ENCODE peak calls at places on chromosomes 11 and 22, in five cellular contexts. C is HepG2, B is SK-N-SH, J is HCT116, G is K562. Q is an unnamed sample.

GRCh38 chr11:66421492-66422205 is 814 bp downstream of the NPAS4 start:
- DNase-seq in C (peak), B (peak), J (peak), G (peak), Q (peak)

GRCh38 chr11:75549370-75549958 is 12.6 kb upstream of the SERPINH1 start:
- DNase-seq in C (no peak), B (no peak), J (no peak), G (no peak), Q (no peak)

GRCh38 chr22:23067023-23067650 is 3.2 kb upstream of the GNAZ start:
- DNase-seq in C (no peak), B (no peak), J (no peak), G (no peak), Q (no peak)

GRCh38 chr11:128039140-128040021 is 548.0 kb downstream of the ETS1 start:
- DNase-seq in C (no peak), B (no peak), J (no peak), G (no peak), Q (no peak)

GRCh38 chr22:38258895-38259294 is 13.9 kb downstream of the TMEM184B start:
- DNase-seq in C (no peak), B (no peak), J (no peak), G (no peak), Q (no peak)

GRCh38 chr11:76239483-76240142 is 33.3 kb upstream of the WNT11 start:
- DNase-seq in C (peak), B (no peak), J (no peak), G (no peak), Q (no peak)

GRCh38 chr11:75524576-75525432 is 937 bp downstream of the GDPD5 start:
- DNase-seq in C (no peak), B (peak), J (no peak), G (peak), Q (no peak)

GRCh38 chr11:77375114-77375513 is 73.6 kb upstream of the GDPD4 start:
- DNase-seq in C (no peak), B (no peak), J (no peak), G (no peak), Q (no peak)

GRCh38 chr11:87926250-87926970 is 248.8 kb downstream of the RAB38 start:
- DNase-seq in C (no peak), B (no peak), J (peak), G (no peak), Q (no peak)

GRCh38 chr22:32473388-32473952 is 1.1 kb upstream of the FBXO7 start:
- DNase-seq in C (peak), B (peak), J (peak), G (peak), Q (peak)

GRCh38 chr22:21446827-21447690 is 20.1 kb upstream of the TMEM191C start:
- DNase-seq in C (no peak), B (no peak), J (no peak), G (no peak), Q (no peak)

GRCh38 chr11:82791779-82792178 is 58.1 kb upstream of the FAM181B start:
- DNase-seq in C (no peak), B (peak), J (no peak), G (peak), Q (no peak)

GRCh38 chr22:22942511-22943329 is 55.1 kb downstream of the IGLL5 start:
- DNase-seq in C (peak), B (peak), J (peak), G (peak), Q (peak)

GRCh38 chr22:49517211-49517610 is 310.5 kb downstream of the BRD1 start:
- DNase-seq in C (no peak), B (no peak), J (no peak), G (no peak), Q (no peak)

GRCh38 chr22:50118557-50119168 is 28.9 kb downstream of the MOV10L1 start:
- DNase-seq in C (peak), B (no peak), J (no peak), G (peak), Q (no peak)

GRCh38 chr11:79097279-79097875 is 343.5 kb downstream of the TENM4 start:
- DNase-seq in C (no peak), B (no peak), J (no peak), G (no peak), Q (no peak)

GRCh38 chr11:79100093-79100704 is 340.6 kb downstream of the TENM4 start:
- DNase-seq in C (peak), B (peak), J (peak), G (peak), Q (no peak)

GRCh38 chr11:79095424-79095823 is 345.4 kb downstream of the TENM4 start:
- DNase-seq in C (no peak), B (no peak), J (no peak), G (no peak), Q (no peak)

GRCh38 chr11:79094601-79095000 is 346.2 kb downstream of the TENM4 start:
- DNase-seq in C (no peak), B (no peak), J (no peak), G (no peak), Q (no peak)

DNA sequence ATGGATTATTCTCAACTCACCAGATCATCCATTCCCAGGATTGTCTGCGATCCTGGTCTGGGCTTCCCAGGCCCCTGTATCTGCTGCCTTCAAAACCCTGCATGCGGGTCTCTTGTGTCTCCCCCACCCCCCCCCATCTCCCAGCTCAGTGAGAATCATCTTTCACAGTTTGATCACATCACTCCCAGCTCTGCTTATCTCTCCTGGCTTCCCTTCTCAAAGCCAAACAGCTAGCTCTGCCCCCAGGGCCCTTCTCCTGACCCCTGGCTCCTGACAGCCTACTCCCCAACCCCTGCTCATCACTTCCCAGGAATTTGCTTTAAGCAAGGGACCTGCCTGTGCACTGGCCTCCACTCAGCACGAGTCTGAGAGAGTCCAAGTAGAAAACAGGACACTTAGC is 342.7 kb downstream of the TENM4 start:
- DNase-seq in C (no peak), B (peak), J (no peak), G (no peak), Q (no peak)
- TF ChIP-seq JUND in C (no peak), B (no peak), J (no peak), G (no peak), Q (no peak)

DNA sequence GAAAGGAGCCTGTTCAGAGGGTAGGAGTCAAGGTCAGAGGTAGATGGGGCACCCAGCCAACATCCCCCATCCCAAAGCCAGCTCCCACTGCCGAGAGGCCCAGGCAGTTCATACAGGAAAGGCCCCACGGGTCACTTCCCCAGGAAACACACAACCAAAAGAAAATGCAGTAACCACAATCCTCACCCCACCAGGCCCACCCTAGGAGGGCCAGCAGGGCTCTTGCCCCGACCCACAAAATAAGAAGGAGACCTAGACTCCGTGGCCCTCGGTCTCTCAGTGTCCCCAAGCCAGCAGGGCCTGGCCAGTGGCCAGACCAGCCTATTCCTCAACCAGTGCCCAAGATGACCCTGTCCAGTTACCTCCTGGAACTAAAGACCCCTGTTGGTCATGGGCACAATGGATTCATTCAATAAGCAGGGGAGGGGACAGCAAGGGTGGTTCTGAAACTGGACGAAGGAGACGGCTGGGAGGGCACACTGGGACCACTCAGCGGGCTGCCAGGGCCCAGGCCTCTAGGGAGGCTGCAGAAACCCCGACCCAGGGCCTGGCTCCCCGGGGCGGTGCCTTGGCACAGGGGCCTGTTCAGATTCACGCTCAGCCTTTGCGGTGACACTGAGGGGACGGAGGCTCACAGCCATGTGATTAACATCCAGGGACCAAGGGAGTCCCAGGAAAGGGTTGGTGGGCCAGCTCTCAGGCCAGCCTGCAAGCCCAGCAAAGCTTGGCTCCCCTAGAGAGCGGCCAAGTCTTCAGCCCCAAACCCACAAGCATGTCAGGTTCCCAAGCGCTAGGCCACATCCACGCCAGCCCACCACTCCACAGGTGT is 5.5 kb downstream of the RAB3IL1 start:
- DNase-seq in C (no peak), B (peak), J (no peak), G (no peak), Q (no peak)
- TF ChIP-seq MAX in C (no peak), B (no peak), J (no peak), G (no peak), Q (no peak)

DNA sequence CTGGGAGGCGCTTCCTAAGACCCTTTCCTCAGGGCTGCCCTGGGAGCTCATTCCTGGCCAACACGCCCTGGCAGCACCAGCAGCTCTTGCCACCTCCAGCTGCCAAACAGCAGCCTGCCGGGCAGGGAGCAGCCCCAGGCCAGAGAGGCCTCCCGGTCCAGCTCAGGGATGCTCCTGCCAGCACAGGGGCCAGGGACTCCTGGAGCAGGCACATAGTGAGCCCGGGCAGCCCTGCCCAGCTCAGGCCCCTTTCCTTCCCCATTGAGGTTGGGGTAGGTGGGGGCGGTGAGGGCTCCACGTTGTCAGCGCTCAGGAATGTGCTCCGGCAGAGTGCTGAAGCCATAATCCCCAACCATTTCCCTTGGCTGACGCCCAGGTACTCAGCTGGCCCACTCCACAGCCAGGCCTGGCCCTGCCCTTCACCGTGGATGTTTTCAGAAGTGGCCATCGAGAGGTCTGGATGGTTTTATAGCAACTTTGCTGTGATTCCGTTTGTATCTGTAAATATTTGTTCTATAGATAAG is 7.6 kb downstream of the SLC39A13 start:
- DNase-seq in C (no peak), B (no peak), J (peak), G (no peak), Q (no peak)
- TF ChIP-seq JUND in C (no peak), B (peak), J (peak), G (no peak), Q (no peak)

GRCh38 chr11:125078016-125078415 is 14.9 kb downstream of the SLC37A2 start:
- DNase-seq in C (no peak), B (no peak), J (no peak), G (no peak), Q (no peak)
- TF ChIP-seq MAX in C (no peak), B (no peak), J (no peak), G (no peak), Q (no peak)

GRCh38 chr11:1751999-1752906 is 1.9 kb upstream of the IFITM10 start:
- DNase-seq in C (no peak), B (peak), J (no peak), G (no peak), Q (no peak)
- TF ChIP-seq JUND in C (no peak), B (no peak), J (no peak), G (no peak), Q (no peak)

GRCh38 chr22:39658806-39659463 is 88.4 kb downstream of the CACNA1I start:
- DNase-seq in C (no peak), B (no peak), J (no peak), G (no peak), Q (no peak)
- TF ChIP-seq MAX in C (no peak), B (no peak), J (no peak), G (no peak), Q (no peak)

DNA sequence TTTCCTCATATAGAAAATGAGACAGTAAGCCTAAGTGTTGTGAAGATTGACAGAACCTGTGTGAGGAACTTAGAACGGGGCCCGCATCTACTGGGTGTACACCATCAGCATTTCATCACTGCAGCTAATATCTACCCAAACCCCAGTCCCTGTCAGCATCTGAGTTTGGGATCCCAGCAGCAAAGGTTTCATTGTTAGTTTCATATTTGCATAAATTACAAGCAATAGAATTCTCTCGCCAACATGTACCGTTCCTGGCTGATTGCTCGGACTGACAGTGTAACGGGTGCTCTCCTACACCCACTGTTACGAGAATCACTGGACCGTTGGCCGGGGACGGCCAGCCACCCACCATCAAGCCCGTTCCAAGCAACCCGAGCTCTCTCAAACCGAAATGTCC is 10.4 kb upstream of the TMPRSS6 start:
- DNase-seq in C (no peak), B (no peak), J (no peak), G (no peak), Q (no peak)
- TF ChIP-seq JUND in C (no peak), B (no peak), J (no peak), G (no peak), Q (no peak)

Q was measured in GM12878.